ENCODE peak calls at places on chromosomes 3 and 15, in four cellular contexts. One of them, this sample, is unnamed. For H3K9me3, the result is how much of the 10 kb centered on the place peaks cover.

GRCh38 chr3:102909904-102910303 is 475.1 kb downstream of the ZPLD1 start:
- DNase-seq in psoas muscle: no peak
- DNase-seq in breast epithelium: no peak
- DNase-seq in astrocyte: no peak
- DNase-seq in this sample: no peak

GRCh38 chr3:168961271-168961670 is 702.2 kb downstream of the MECOM start:
- DNase-seq in astrocyte: no peak
- DNase-seq in psoas muscle: no peak
- DNase-seq in breast epithelium: no peak
- DNase-seq in this sample: no peak

GRCh38 chr3:50297896-50298725 is 1.1 kb downstream of the HYAL3 start:
- DNase-seq in psoas muscle: peak
- DNase-seq in breast epithelium: no peak
- DNase-seq in astrocyte: no peak
- DNase-seq in this sample: no peak

GRCh38 chr3:56885879-56886647 is 84.3 kb upstream of the ARHGEF3 start:
- DNase-seq in breast epithelium: no peak
- DNase-seq in psoas muscle: no peak
- DNase-seq in astrocyte: no peak
- DNase-seq in this sample: no peak

GRCh38 chr3:195036203-195037016 is 234.5 kb downstream of the XXYLT1 start:
- DNase-seq in breast epithelium: peak
- DNase-seq in psoas muscle: no peak
- DNase-seq in astrocyte: no peak
- DNase-seq in this sample: no peak

GRCh38 chr3:101813817-101814440 is 34.9 kb downstream of the NXPE3 start:
- DNase-seq in breast epithelium: no peak
- DNase-seq in psoas muscle: no peak
- DNase-seq in astrocyte: no peak
- DNase-seq in this sample: peak

GRCh38 chr15:70258369-70259029 is 160.8 kb upstream of the TLE3 start:
- DNase-seq in psoas muscle: peak
- DNase-seq in astrocyte: peak
- DNase-seq in breast epithelium: no peak
- DNase-seq in this sample: no peak

GRCh38 chr15:70399204-70399603 is 301.5 kb upstream of the TLE3 start:
- DNase-seq in breast epithelium: no peak
- DNase-seq in psoas muscle: no peak
- DNase-seq in astrocyte: no peak
- DNase-seq in this sample: no peak

GRCh38 chr3:145058483-145058882 is 1086.9 kb downstream of the DIPK2A start:
- DNase-seq in breast epithelium: no peak
- DNase-seq in psoas muscle: no peak
- DNase-seq in astrocyte: no peak
- DNase-seq in this sample: no peak

GRCh38 chr15:40343512-40343911 is 2.8 kb upstream of the CCDC9B start:
- DNase-seq in psoas muscle: peak
- DNase-seq in astrocyte: peak
- DNase-seq in breast epithelium: no peak
- DNase-seq in this sample: peak

GRCh38 chr3:196499061-196499460 is 4.5 kb downstream of the RNF168 start:
- DNase-seq in astrocyte: peak
- DNase-seq in breast epithelium: no peak
- DNase-seq in psoas muscle: no peak
- DNase-seq in this sample: no peak

GRCh38 chr15:90845201-90845949 is 23.0 kb upstream of the FURIN start:
- DNase-seq in astrocyte: peak
- DNase-seq in psoas muscle: no peak
- DNase-seq in breast epithelium: no peak
- DNase-seq in this sample: peak

GRCh38 chr15:73682597-73683090 is 1.5 kb upstream of the CD276 start:
- DNase-seq in breast epithelium: no peak
- DNase-seq in psoas muscle: no peak
- DNase-seq in astrocyte: no peak
- DNase-seq in this sample: no peak

GRCh38 chr15:63287109-63287508 is 9.7 kb downstream of the APH1B start:
- DNase-seq in astrocyte: no peak
- DNase-seq in psoas muscle: no peak
- DNase-seq in breast epithelium: no peak
- DNase-seq in this sample: no peak

GRCh38 chr3:141796436-141797166 is 33.4 kb downstream of the GRK7 start:
- DNase-seq in breast epithelium: no peak
- DNase-seq in psoas muscle: no peak
- DNase-seq in astrocyte: peak
- DNase-seq in this sample: no peak

GRCh38 chr3:42640129-42640528 is 13.4 kb upstream of the ZBTB47 start:
- DNase-seq in psoas muscle: no peak
- DNase-seq in astrocyte: no peak
- DNase-seq in breast epithelium: no peak
- DNase-seq in this sample: no peak

GRCh38 chr3:72123908-72124441 is 339.0 kb upstream of the PROK2 start:
- DNase-seq in astrocyte: peak
- DNase-seq in psoas muscle: peak
- DNase-seq in breast epithelium: peak
- DNase-seq in this sample: peak

GRCh38 chr15:25410649-25411048 is 28.2 kb downstream of the UBE3A start:
- DNase-seq in psoas muscle: no peak
- DNase-seq in astrocyte: no peak
- DNase-seq in breast epithelium: no peak
- DNase-seq in this sample: no peak
- H3K9me3 ChIP-seq in psoas muscle: under half
- H3K9me3 ChIP-seq in astrocyte: under half
- H3K9me3 ChIP-seq in breast epithelium: under half
- H3K9me3 ChIP-seq in this sample: under half

GRCh38 chr3:37256447-37256846 is 82.1 kb upstream of the LRRFIP2 start:
- DNase-seq in psoas muscle: no peak
- DNase-seq in astrocyte: no peak
- DNase-seq in breast epithelium: no peak
- DNase-seq in this sample: no peak
- H3K9me3 ChIP-seq in psoas muscle: under half
- H3K9me3 ChIP-seq in astrocyte: under half
- H3K9me3 ChIP-seq in breast epithelium: under half
- H3K9me3 ChIP-seq in this sample: under half

GRCh38 chr3:157190242-157190876 is 30.4 kb upstream of the CCNL1 start:
- DNase-seq in astrocyte: no peak
- DNase-seq in breast epithelium: no peak
- DNase-seq in psoas muscle: no peak
- DNase-seq in this sample: no peak

GRCh38 chr3:157182879-157183278 is 22.9 kb upstream of the CCNL1 start:
- DNase-seq in psoas muscle: no peak
- DNase-seq in astrocyte: no peak
- DNase-seq in breast epithelium: no peak
- DNase-seq in this sample: no peak

GRCh38 chr3:157188391-157188790 is 28.4 kb upstream of the CCNL1 start:
- DNase-seq in psoas muscle: no peak
- DNase-seq in astrocyte: no peak
- DNase-seq in breast epithelium: no peak
- DNase-seq in this sample: no peak
- H3K9me3 ChIP-seq in psoas muscle: under half
- H3K9me3 ChIP-seq in astrocyte: under half
- H3K9me3 ChIP-seq in breast epithelium: under half
- H3K9me3 ChIP-seq in this sample: under half

DNA sequence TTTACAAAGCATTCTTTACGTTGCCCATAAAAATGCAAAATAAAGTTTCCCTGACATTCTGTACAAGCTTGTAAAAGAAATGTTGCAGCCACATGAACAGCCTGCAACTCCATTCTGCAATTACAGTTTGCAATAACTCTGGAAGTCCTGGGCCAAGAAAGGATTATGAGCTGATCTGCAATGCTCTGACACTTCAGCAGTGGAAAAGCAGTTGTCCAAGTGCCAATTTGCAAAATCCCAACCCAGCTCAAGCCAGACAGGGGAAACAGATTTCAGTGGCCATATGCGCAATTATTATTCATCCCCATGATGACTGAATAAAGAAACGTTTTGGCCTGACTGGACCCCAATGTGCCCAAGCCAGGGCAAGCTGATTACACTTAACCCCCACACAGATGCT is 322.1 kb downstream of the MEX3B start:
- DNase-seq in astrocyte: no peak
- DNase-seq in psoas muscle: no peak
- DNase-seq in breast epithelium: no peak
- DNase-seq in this sample: no peak
- H3K9me3 ChIP-seq in astrocyte: under half
- H3K9me3 ChIP-seq in psoas muscle: under half
- H3K9me3 ChIP-seq in breast epithelium: under half
- H3K9me3 ChIP-seq in this sample: under half

GRCh38 chr3:177451940-177452484 is 254.7 kb upstream of the TBL1XR1 start:
- DNase-seq in astrocyte: peak
- DNase-seq in psoas muscle: no peak
- DNase-seq in breast epithelium: no peak
- DNase-seq in this sample: no peak
- H3K9me3 ChIP-seq in astrocyte: under half
- H3K9me3 ChIP-seq in psoas muscle: under half
- H3K9me3 ChIP-seq in breast epithelium: under half
- H3K9me3 ChIP-seq in this sample: under half

GRCh38 chr3:79018671-79019136 is 749.1 kb downstream of the ROBO1 start:
- DNase-seq in astrocyte: peak
- DNase-seq in psoas muscle: peak
- DNase-seq in breast epithelium: no peak
- DNase-seq in this sample: peak
- H3K9me3 ChIP-seq in astrocyte: under half
- H3K9me3 ChIP-seq in psoas muscle: under half
- H3K9me3 ChIP-seq in breast epithelium: under half
- H3K9me3 ChIP-seq in this sample: under half

GRCh38 chr15:95784508-95784907 is 546.0 kb upstream of the NR2F2 start:
- DNase-seq in psoas muscle: no peak
- DNase-seq in astrocyte: no peak
- DNase-seq in breast epithelium: no peak
- DNase-seq in this sample: no peak
- H3K9me3 ChIP-seq in psoas muscle: under half
- H3K9me3 ChIP-seq in astrocyte: under half
- H3K9me3 ChIP-seq in breast epithelium: under half
- H3K9me3 ChIP-seq in this sample: under half